ENCODE peak calls at places on chromosomes 6 and 20, in seven cellular contexts. One of them, this sample, is unnamed.

GRCh38 chr6:159973951-159974350 is 5.1 kb downstream of the IGF2R start:
- DNase-seq in cardiac fibroblast: peak
- DNase-seq in hepatocyte: no peak
- DNase-seq in mucosa of descending colon: no peak
- DNase-seq in thoracic aorta: no peak
- DNase-seq in Karpas-422: no peak
- DNase-seq in mesendoderm: no peak
- DNase-seq in this sample: peak

GRCh38 chr6:99330159-99330558 is 19.3 kb downstream of the FAXC start:
- DNase-seq in mucosa of descending colon: no peak
- DNase-seq in thoracic aorta: no peak
- DNase-seq in Karpas-422: peak
- DNase-seq in cardiac fibroblast: peak
- DNase-seq in mesendoderm: peak
- DNase-seq in hepatocyte: peak
- DNase-seq in this sample: peak

GRCh38 chr6:150307520-150307919 is 61.3 kb upstream of the IYD start:
- DNase-seq in hepatocyte: no peak
- DNase-seq in mesendoderm: no peak
- DNase-seq in cardiac fibroblast: no peak
- DNase-seq in thoracic aorta: no peak
- DNase-seq in mucosa of descending colon: no peak
- DNase-seq in Karpas-422: no peak
- DNase-seq in this sample: no peak

GRCh38 chr20:62762801-62763368 is 33.4 kb upstream of the MRGBP start:
- DNase-seq in cardiac fibroblast: no peak
- DNase-seq in mesendoderm: no peak
- DNase-seq in hepatocyte: no peak
- DNase-seq in Karpas-422: no peak
- DNase-seq in mucosa of descending colon: peak
- DNase-seq in thoracic aorta: no peak
- DNase-seq in this sample: no peak

GRCh38 chr20:19969507-19970255 is 47.5 kb upstream of the NAA20 start:
- DNase-seq in hepatocyte: no peak
- DNase-seq in thoracic aorta: no peak
- DNase-seq in mesendoderm: no peak
- DNase-seq in cardiac fibroblast: peak
- DNase-seq in mucosa of descending colon: no peak
- DNase-seq in Karpas-422: no peak
- DNase-seq in this sample: no peak

GRCh38 chr20:400451-401275 is 7.4 kb upstream of the RBCK1 start:
- DNase-seq in cardiac fibroblast: no peak
- DNase-seq in mucosa of descending colon: no peak
- DNase-seq in hepatocyte: no peak
- DNase-seq in Karpas-422: peak
- DNase-seq in thoracic aorta: no peak
- DNase-seq in mesendoderm: peak
- DNase-seq in this sample: no peak

GRCh38 chr20:24634855-24635254 is 165.4 kb downstream of the SYNDIG1 start:
- DNase-seq in cardiac fibroblast: peak
- DNase-seq in mucosa of descending colon: no peak
- DNase-seq in mesendoderm: peak
- DNase-seq in thoracic aorta: no peak
- DNase-seq in hepatocyte: peak
- DNase-seq in Karpas-422: no peak
- DNase-seq in this sample: peak

GRCh38 chr6:110518281-110518623 is 41.8 kb upstream of the SLC22A16 start:
- DNase-seq in Karpas-422: peak
- DNase-seq in thoracic aorta: no peak
- DNase-seq in hepatocyte: no peak
- DNase-seq in mesendoderm: peak
- DNase-seq in mucosa of descending colon: no peak
- DNase-seq in cardiac fibroblast: peak
- DNase-seq in this sample: no peak

GRCh38 chr6:106165885-106166485 is 79.8 kb downstream of the PRDM1 start:
- DNase-seq in cardiac fibroblast: no peak
- DNase-seq in mucosa of descending colon: no peak
- DNase-seq in thoracic aorta: no peak
- DNase-seq in mesendoderm: no peak
- DNase-seq in hepatocyte: no peak
- DNase-seq in Karpas-422: no peak
- DNase-seq in this sample: peak

GRCh38 chr6:89073014-89073620 is 7.4 kb upstream of the PNRC1 start:
- DNase-seq in mesendoderm: no peak
- DNase-seq in mucosa of descending colon: no peak
- DNase-seq in hepatocyte: peak
- DNase-seq in Karpas-422: no peak
- DNase-seq in cardiac fibroblast: peak
- DNase-seq in thoracic aorta: no peak
- DNase-seq in this sample: no peak

GRCh38 chr6:37565267-37566208 is 65.8 kb upstream of the CCDC167 start:
- DNase-seq in thoracic aorta: no peak
- DNase-seq in cardiac fibroblast: peak
- DNase-seq in mucosa of descending colon: no peak
- DNase-seq in mesendoderm: peak
- DNase-seq in Karpas-422: peak
- DNase-seq in hepatocyte: peak
- DNase-seq in this sample: no peak

GRCh38 chr20:51534764-51535386 is 7.6 kb downstream of the NFATC2 start:
- DNase-seq in thoracic aorta: no peak
- DNase-seq in mucosa of descending colon: no peak
- DNase-seq in cardiac fibroblast: no peak
- DNase-seq in hepatocyte: no peak
- DNase-seq in mesendoderm: no peak
- DNase-seq in Karpas-422: no peak
- DNase-seq in this sample: no peak

GRCh38 chr6:110341671-110342304 is 16.4 kb downstream of the METTL24 start:
- DNase-seq in thoracic aorta: no peak
- DNase-seq in Karpas-422: peak
- DNase-seq in cardiac fibroblast: peak
- DNase-seq in mucosa of descending colon: no peak
- DNase-seq in mesendoderm: peak
- DNase-seq in hepatocyte: peak
- DNase-seq in this sample: no peak

GRCh38 chr6:75601608-75602163 is at the start of gene SENP6:
- DNase-seq in thoracic aorta: peak
- DNase-seq in hepatocyte: peak
- DNase-seq in Karpas-422: peak
- DNase-seq in mucosa of descending colon: peak
- DNase-seq in cardiac fibroblast: peak
- DNase-seq in mesendoderm: peak
- DNase-seq in this sample: peak

GRCh38 chr20:58078741-58079522 is 149.5 kb downstream of the ANKRD60 start:
- DNase-seq in cardiac fibroblast: peak
- DNase-seq in mucosa of descending colon: no peak
- DNase-seq in Karpas-422: no peak
- DNase-seq in mesendoderm: no peak
- DNase-seq in hepatocyte: no peak
- DNase-seq in thoracic aorta: no peak
- DNase-seq in this sample: peak

GRCh38 chr6:139290787-139291294 is 957 bp downstream of the TXLNB start:
- DNase-seq in cardiac fibroblast: peak
- DNase-seq in Karpas-422: peak
- DNase-seq in mucosa of descending colon: no peak
- DNase-seq in thoracic aorta: no peak
- DNase-seq in hepatocyte: no peak
- DNase-seq in mesendoderm: no peak
- DNase-seq in this sample: peak

GRCh38 chr20:59937150-59937549 is 3.0 kb downstream of the PPP1R3D start:
- DNase-seq in thoracic aorta: no peak
- DNase-seq in mucosa of descending colon: no peak
- DNase-seq in Karpas-422: no peak
- DNase-seq in mesendoderm: no peak
- DNase-seq in cardiac fibroblast: peak
- DNase-seq in hepatocyte: no peak
- DNase-seq in this sample: no peak

GRCh38 chr20:37575884-37576283 is 48.2 kb upstream of the BLCAP start:
- DNase-seq in thoracic aorta: no peak
- DNase-seq in mesendoderm: no peak
- DNase-seq in cardiac fibroblast: no peak
- DNase-seq in mucosa of descending colon: no peak
- DNase-seq in Karpas-422: peak
- DNase-seq in hepatocyte: no peak
- DNase-seq in this sample: no peak

GRCh38 chr6:227812-228338 is 64.4 kb upstream of the DUSP22 start:
- DNase-seq in thoracic aorta: no peak
- DNase-seq in mesendoderm: no peak
- DNase-seq in hepatocyte: no peak
- DNase-seq in cardiac fibroblast: no peak
- DNase-seq in mucosa of descending colon: no peak
- DNase-seq in Karpas-422: no peak
- DNase-seq in this sample: no peak

GRCh38 chr6:117169781-117170281 is 95.5 kb upstream of the VGLL2 start:
- DNase-seq in mucosa of descending colon: no peak
- DNase-seq in cardiac fibroblast: no peak
- DNase-seq in thoracic aorta: no peak
- DNase-seq in Karpas-422: no peak
- DNase-seq in mesendoderm: no peak
- DNase-seq in hepatocyte: no peak
- DNase-seq in this sample: no peak

GRCh38 chr6:64908104-64908503 is 798.9 kb downstream of the EYS start:
- DNase-seq in thoracic aorta: no peak
- DNase-seq in mucosa of descending colon: no peak
- DNase-seq in cardiac fibroblast: no peak
- DNase-seq in Karpas-422: no peak
- DNase-seq in mesendoderm: no peak
- DNase-seq in hepatocyte: no peak
- DNase-seq in this sample: no peak

GRCh38 chr6:71236926-71237425 is 51.6 kb upstream of the OGFRL1 start:
- DNase-seq in mesendoderm: peak
- DNase-seq in thoracic aorta: no peak
- DNase-seq in hepatocyte: no peak
- DNase-seq in mucosa of descending colon: no peak
- DNase-seq in Karpas-422: no peak
- DNase-seq in cardiac fibroblast: no peak
- DNase-seq in this sample: no peak

GRCh38 chr6:133895573-133896343 is 6.8 kb downstream of the TCF21 start:
- DNase-seq in mesendoderm: peak
- DNase-seq in Karpas-422: no peak
- DNase-seq in cardiac fibroblast: peak
- DNase-seq in thoracic aorta: no peak
- DNase-seq in hepatocyte: peak
- DNase-seq in mucosa of descending colon: peak
- DNase-seq in this sample: peak
- H3K4me3 ChIP-seq in mesendoderm: peak
- H3K4me3 ChIP-seq in Karpas-422: no peak
- H3K4me3 ChIP-seq in cardiac fibroblast: peak
- H3K4me3 ChIP-seq in thoracic aorta: peak
- H3K4me3 ChIP-seq in hepatocyte: peak
- H3K4me3 ChIP-seq in mucosa of descending colon: no peak
- H3K4me3 ChIP-seq in this sample: peak

DNA sequence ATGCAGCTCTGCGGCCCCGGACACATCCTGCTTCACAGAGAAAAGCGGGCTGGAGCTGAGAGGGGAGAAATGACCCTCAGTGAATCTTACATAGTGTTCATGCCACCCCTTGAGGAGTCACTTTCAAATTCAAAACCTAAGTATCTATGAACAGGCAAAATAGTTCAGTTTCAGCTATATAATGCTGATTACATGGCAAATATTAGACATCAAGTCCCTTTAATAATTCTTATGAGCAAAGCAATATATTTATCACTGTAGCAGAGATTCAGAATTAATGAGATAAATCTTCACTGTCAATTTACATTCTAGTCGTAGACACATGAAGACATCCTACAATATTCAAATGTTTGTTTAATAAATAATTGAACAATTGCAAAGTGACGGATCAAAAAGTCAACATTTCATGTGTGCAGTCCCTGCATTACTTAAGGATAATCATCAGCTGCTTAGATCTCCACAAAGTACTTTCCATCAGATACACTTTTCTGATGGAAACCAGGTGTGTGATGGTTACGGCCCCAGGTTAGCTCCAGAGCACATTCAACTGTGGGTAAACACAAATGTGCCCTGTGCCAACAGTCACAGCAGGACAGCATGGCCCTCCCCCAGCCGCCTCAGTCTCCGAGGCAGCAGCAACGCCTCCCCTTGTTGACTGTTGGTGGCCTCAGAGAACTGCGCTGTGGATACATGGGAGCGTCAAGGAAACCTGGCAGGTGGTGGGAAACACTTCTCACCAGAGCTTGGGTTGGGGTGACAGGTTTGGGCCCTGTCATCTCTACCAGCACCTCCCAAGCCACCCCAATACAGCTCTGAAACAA is 787 bp upstream of the PRR18 start:
- DNase-seq in hepatocyte: no peak
- DNase-seq in cardiac fibroblast: no peak
- DNase-seq in mesendoderm: peak
- DNase-seq in mucosa of descending colon: no peak
- DNase-seq in Karpas-422: no peak
- DNase-seq in thoracic aorta: no peak
- DNase-seq in this sample: no peak
- H3K4me3 ChIP-seq in hepatocyte: no peak
- H3K4me3 ChIP-seq in cardiac fibroblast: no peak
- H3K4me3 ChIP-seq in mesendoderm: no peak
- H3K4me3 ChIP-seq in mucosa of descending colon: no peak
- H3K4me3 ChIP-seq in Karpas-422: peak
- H3K4me3 ChIP-seq in thoracic aorta: peak
- H3K4me3 ChIP-seq in this sample: no peak

GRCh38 chr20:11473971-11474370 is 443.7 kb upstream of the BTBD3 start:
- DNase-seq in mucosa of descending colon: no peak
- DNase-seq in mesendoderm: no peak
- DNase-seq in Karpas-422: no peak
- DNase-seq in thoracic aorta: no peak
- DNase-seq in cardiac fibroblast: no peak
- DNase-seq in hepatocyte: no peak
- DNase-seq in this sample: no peak

GRCh38 chr20:11467436-11467835 is 450.3 kb upstream of the BTBD3 start:
- DNase-seq in mesendoderm: no peak
- DNase-seq in Karpas-422: no peak
- DNase-seq in thoracic aorta: no peak
- DNase-seq in mucosa of descending colon: no peak
- DNase-seq in cardiac fibroblast: no peak
- DNase-seq in hepatocyte: no peak
- DNase-seq in this sample: no peak

GRCh38 chr20:11469795-11470495 is 447.7 kb upstream of the BTBD3 start:
- DNase-seq in hepatocyte: no peak
- DNase-seq in cardiac fibroblast: peak
- DNase-seq in thoracic aorta: no peak
- DNase-seq in Karpas-422: no peak
- DNase-seq in mucosa of descending colon: no peak
- DNase-seq in mesendoderm: no peak
- DNase-seq in this sample: no peak

DNA sequence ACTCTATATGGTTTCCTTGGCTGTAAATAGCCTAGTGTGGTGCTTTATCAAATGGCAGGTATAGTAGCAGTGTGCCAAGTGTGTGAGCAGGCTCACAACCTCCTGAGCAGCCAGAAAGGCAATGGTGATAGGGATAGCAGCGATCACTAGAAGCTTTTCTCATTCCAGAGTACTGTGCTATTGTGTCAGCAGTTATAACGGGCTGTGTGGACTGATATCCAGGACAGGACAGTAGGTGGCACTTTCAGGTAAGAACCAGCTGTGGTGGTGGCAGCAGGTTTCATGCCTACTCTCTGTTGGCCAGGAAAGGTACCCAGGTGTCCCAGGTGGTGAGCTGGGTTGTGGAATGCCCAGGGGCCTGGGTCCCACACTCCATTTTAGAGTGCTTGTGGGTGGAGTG is 448.8 kb upstream of the BTBD3 start:
- DNase-seq in mucosa of descending colon: no peak
- DNase-seq in thoracic aorta: no peak
- DNase-seq in Karpas-422: no peak
- DNase-seq in mesendoderm: no peak
- DNase-seq in cardiac fibroblast: no peak
- DNase-seq in hepatocyte: no peak
- DNase-seq in this sample: no peak
- H3K4me3 ChIP-seq in mucosa of descending colon: no peak
- H3K4me3 ChIP-seq in thoracic aorta: no peak
- H3K4me3 ChIP-seq in Karpas-422: no peak
- H3K4me3 ChIP-seq in mesendoderm: no peak
- H3K4me3 ChIP-seq in cardiac fibroblast: no peak
- H3K4me3 ChIP-seq in hepatocyte: no peak
- H3K4me3 ChIP-seq in this sample: no peak

GRCh38 chr6:104941694-104942177 is 15.2 kb upstream of the LIN28B start:
- DNase-seq in Karpas-422: no peak
- DNase-seq in hepatocyte: no peak
- DNase-seq in thoracic aorta: no peak
- DNase-seq in cardiac fibroblast: no peak
- DNase-seq in mucosa of descending colon: no peak
- DNase-seq in mesendoderm: peak
- DNase-seq in this sample: no peak
- H3K4me3 ChIP-seq in Karpas-422: no peak
- H3K4me3 ChIP-seq in hepatocyte: peak
- H3K4me3 ChIP-seq in thoracic aorta: no peak
- H3K4me3 ChIP-seq in cardiac fibroblast: no peak
- H3K4me3 ChIP-seq in mucosa of descending colon: no peak
- H3K4me3 ChIP-seq in mesendoderm: peak
- H3K4me3 ChIP-seq in this sample: peak

This sample was measured in astrocyte of the spinal cord.